ENCODE peak calls at places on chromosome 2, in seven cellular contexts. Y, H, T, V, Z, A and I are unnamed samples.
A peak's percentile ranks its signal among the peaks of the same experiment; 100 is the strongest.

GRCh38 chr2:8520791-8521344 is 161.0 kb upstream of the ID2 start:
- DNase-seq in V (no peak), A (no peak), H (no peak), Y (no peak), T (no peak), Z (no peak), I (no peak)

GRCh38 chr2:241811952-241812729 is 3.1 kb downstream of the NEU4 start:
- DNase-seq in H (no peak), T (no peak), V (no peak), Z (no peak), A (peak; percentile 28), Y (no peak), I (no peak)

GRCh38 chr2:67259581-67260347 is 137.4 kb upstream of the ETAA1 start:
- DNase-seq in Y (no peak), V (no peak), A (no peak), H (no peak), Z (peak; percentile 35), T (no peak), I (no peak)

GRCh38 chr2:9699139-9699823 is 68.5 kb upstream of the YWHAQ start:
- DNase-seq in Z (no peak), V (no peak), Y (no peak), A (no peak), T (no peak), H (no peak), I (no peak)

GRCh38 chr2:175187378-175187777 is 5.9 kb upstream of the ATP5MC3 start:
- DNase-seq in Y (peak; percentile 16), H (no peak), A (peak; percentile 48), Z (no peak), T (no peak), V (no peak), I (no peak)

GRCh38 chr2:165762723-165763122 is 31.3 kb downstream of the GALNT3 start:
- DNase-seq in H (no peak), A (no peak), Y (no peak), V (no peak), Z (no peak), T (peak; percentile 71), I (no peak)

GRCh38 chr2:54577035-54577434 is 120.9 kb downstream of the SPTBN1 start:
- DNase-seq in H (no peak), V (no peak), Y (no peak), A (no peak), Z (peak; percentile 53), T (peak; percentile 90), I (no peak)

GRCh38 chr2:144517825-144518699 is 1.9 kb downstream of the ZEB2 start:
- DNase-seq in T (no peak), Z (no peak), Y (no peak), V (no peak), H (no peak), A (no peak), I (no peak)

GRCh38 chr2:44245068-44245861 is 30.0 kb upstream of the SLC3A1 start:
- DNase-seq in Z (peak; percentile 31), Y (no peak), V (no peak), T (no peak), H (no peak), A (no peak), I (no peak)

GRCh38 chr2:188701836-188702235 is 272.3 kb upstream of the COL3A1 start:
- DNase-seq in A (no peak), H (no peak), T (no peak), Y (no peak), Z (no peak), V (no peak), I (no peak)